ENCODE peak calls at places on chromosomes 4 and X, in seven cellular contexts. N is cardiac muscle cell, J is hepatocyte, A is neuronal stem cell, I is tibial artery, H is iPS DF 6.9, K is uterus. E is an unnamed sample.
A peak's percentile ranks its signal among the peaks of the same experiment; 100 is the strongest.

GRCh38 chrX:154457491-154458115 is 478 bp upstream of the PLXNA3 start:
- DNase-seq in N (no peak), J (peak; percentile 75), A (no peak), I (no peak), H (no peak), K (no peak), E (no peak)

GRCh38 chr4:18934197-18934596 is 912.6 kb upstream of the LCORL start:
- DNase-seq in N (no peak), J (no peak), A (no peak), I (no peak), H (no peak), K (no peak), E (peak; percentile 3)

GRCh38 chr4:56764206-56764605 is 57.3 kb downstream of the SPINK2 start:
- DNase-seq in N (no peak), J (no peak), A (no peak), I (no peak), H (no peak), K (no peak), E (no peak)

GRCh38 chr4:23333556-23333945 is 556.3 kb downstream of the PPARGC1A start:
- DNase-seq in N (peak; percentile 56), J (no peak), A (no peak), I (no peak), H (no peak), K (no peak), E (peak; percentile 94)

GRCh38 chrX:78513996-78514745 is 145.0 kb downstream of the RTL3 start:
- DNase-seq in N (no peak), J (no peak), A (no peak), I (no peak), H (no peak), K (no peak), E (no peak)

GRCh38 chr4:129623233-129623632 is 527.3 kb downstream of the C4orf33 start:
- DNase-seq in N (no peak), J (no peak), A (no peak), I (no peak), H (no peak), K (no peak), E (no peak)

GRCh38 chrX:5823861-5824260 is 404.8 kb downstream of the NLGN4X start:
- DNase-seq in N (no peak), J (no peak), A (no peak), I (no peak), H (no peak), K (no peak), E (no peak)

GRCh38 chr4:24651266-24651665 is 66.9 kb upstream of the DHX15 start:
- DNase-seq in N (no peak), J (no peak), A (no peak), I (no peak), H (no peak), K (no peak), E (peak; percentile 23)

GRCh38 chr4:180217070-180217469 is 2026.1 kb upstream of the TENM3 start:
- DNase-seq in N (no peak), J (no peak), A (no peak), I (no peak), H (no peak), K (no peak), E (no peak)

GRCh38 chr4:147599206-147599605 is 18.0 kb upstream of the TMEM184C start:
- DNase-seq in N (no peak), J (no peak), A (no peak), I (no peak), H (no peak), K (no peak), E (no peak)

GRCh38 chr4:147599764-147600163 is 17.4 kb upstream of the TMEM184C start:
- DNase-seq in N (peak; percentile 60), J (no peak), A (no peak), I (no peak), H (no peak), K (no peak), E (no peak)

GRCh38 chr4:147597561-147597960 is 19.6 kb upstream of the TMEM184C start:
- DNase-seq in N (no peak), J (no peak), A (no peak), I (no peak), H (no peak), K (no peak), E (no peak)

GRCh38 chr4:147596377-147596776 is 20.8 kb upstream of the TMEM184C start:
- DNase-seq in N (no peak), J (no peak), A (no peak), I (no peak), H (no peak), K (no peak), E (peak; percentile 39)

DNA sequence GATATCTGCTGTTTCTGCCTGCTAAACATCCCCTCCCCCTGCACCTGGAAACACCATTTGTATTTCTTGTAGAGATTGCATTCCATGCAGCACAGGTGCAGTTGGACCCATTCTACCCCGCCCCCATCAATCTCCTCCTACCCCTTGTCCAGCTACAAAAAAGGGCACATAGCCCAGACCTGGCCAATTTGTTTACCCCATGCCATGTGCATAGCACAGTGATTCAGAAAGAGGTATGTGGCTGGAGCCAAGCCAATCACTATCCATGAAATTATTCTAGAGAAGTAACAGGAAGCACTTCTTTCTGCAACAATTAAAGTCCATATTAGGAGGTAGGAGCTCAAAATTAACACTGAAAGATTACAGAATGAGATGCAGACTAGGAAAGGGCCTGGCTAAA is 20.2 kb upstream of the TMEM184C start:
- DNase-seq in N (peak; percentile 80), J (no peak), A (no peak), I (no peak), H (no peak), K (no peak), E (peak; percentile 88)
- H3K27ac ChIP-seq in N (no peak overlapping the region), J (no peak overlapping the region), A (no peak overlapping the region), I (peak overlapping the region; percentile 26), H (no peak overlapping the region), K (no peak overlapping the region), E (peak overlapping the region; percentile 54)

DNA sequence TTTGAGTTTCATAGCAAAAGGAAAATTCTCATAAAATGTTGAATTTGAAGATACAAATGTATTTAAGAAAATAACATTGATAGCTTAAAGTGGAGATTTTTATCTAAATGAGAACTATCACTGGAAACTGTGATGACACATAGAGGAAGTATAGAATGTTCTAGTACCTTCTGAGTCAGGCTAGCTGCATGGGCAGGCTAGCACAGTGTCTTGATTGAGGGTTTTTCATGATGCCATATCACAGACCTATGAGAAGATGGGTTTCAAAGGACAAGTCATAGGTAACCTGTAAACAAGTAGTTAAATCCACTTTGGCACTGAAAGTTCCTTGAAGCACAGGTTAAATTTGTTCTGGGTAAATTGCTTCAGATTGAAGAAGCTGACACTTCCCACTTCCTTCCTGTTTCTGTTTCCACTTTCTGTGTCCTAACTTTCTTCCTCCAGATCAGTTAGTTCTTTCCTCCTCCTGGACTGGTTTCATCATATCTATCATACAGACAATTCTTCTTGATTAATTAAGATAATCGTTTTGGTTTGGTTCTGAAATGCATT is 48.2 kb upstream of the CDKN2AIP start:
- DNase-seq in N (no peak), J (no peak), A (no peak), I (no peak), H (no peak), K (no peak), E (no peak)
- H3K4me1 ChIP-seq in N (peaks cover 3% of the 10 kb centered on the region), J (peaks cover 9% of the 10 kb centered on the region), A (peaks cover 3% of the 10 kb centered on the region), I (peaks cover 13% of the 10 kb centered on the region), H (no peaks in the 10 kb centered on the region), K (peaks cover 3% of the 10 kb centered on the region), E (peaks cover 3% of the 10 kb centered on the region)

GRCh38 chr4:15006416-15007024 is 4.2 kb downstream of the CPEB2 start:
- DNase-seq in N (peak; percentile 20), J (no peak), A (no peak), I (no peak), H (no peak), K (no peak), E (peak; percentile 60)
- H3K27ac ChIP-seq in N (peak overlapping the region; percentile 96), J (no peak overlapping the region), A (no peak overlapping the region), I (peak overlapping the region; percentile 100), H (no peak overlapping the region), K (peak overlapping the region; percentile 98), E (peak overlapping the region; percentile 88)

GRCh38 chr4:87882861-87883260 is 50.1 kb downstream of the MEPE start:
- DNase-seq in N (peak; percentile 4), J (no peak), A (no peak), I (no peak), H (no peak), K (no peak), E (no peak)
- H3K4me1 ChIP-seq in N (no peaks in the 10 kb centered on the region), J (peaks cover 8% of the 10 kb centered on the region), A (no peaks in the 10 kb centered on the region), I (no peaks in the 10 kb centered on the region), H (no peaks in the 10 kb centered on the region), K (no peaks in the 10 kb centered on the region), E (no peaks in the 10 kb centered on the region)

GRCh38 chr4:113645288-113645687 is 116.2 kb downstream of the CAMK2D start:
- DNase-seq in N (no peak), J (no peak), A (no peak), I (no peak), H (no peak), K (no peak), E (no peak)
- H3K27ac ChIP-seq in N (no peak overlapping the region), J (peak overlapping the region; percentile 41), A (no peak overlapping the region), I (no peak overlapping the region), H (no peak overlapping the region), K (no peak overlapping the region), E (no peak overlapping the region)

GRCh38 chr4:153507679-153508073 is 41.5 kb downstream of the TMEM131L start:
- DNase-seq in N (no peak), J (no peak), A (no peak), I (no peak), H (no peak), K (no peak), E (no peak)
- H3K4me1 ChIP-seq in N (no peaks in the 10 kb centered on the region), J (no peaks in the 10 kb centered on the region), A (no peaks in the 10 kb centered on the region), I (peaks cover 97% of the 10 kb centered on the region), H (peaks cover 1% of the 10 kb centered on the region), K (no peaks in the 10 kb centered on the region), E (peaks cover 5% of the 10 kb centered on the region)

GRCh38 chr4:8395504-8395903 is 45.0 kb downstream of the ACOX3 start:
- DNase-seq in N (no peak), J (no peak), A (no peak), I (no peak), H (no peak), K (no peak), E (no peak)
- H3K27ac ChIP-seq in N (no peak overlapping the region), J (no peak overlapping the region), A (no peak overlapping the region), I (no peak overlapping the region), H (no peak overlapping the region), K (peak overlapping the region; percentile 77), E (no peak overlapping the region)

GRCh38 chr4:85703098-85703497 is 228.1 kb downstream of the ARHGAP24 start:
- DNase-seq in N (peak; percentile 8), J (no peak), A (no peak), I (no peak), H (no peak), K (no peak), E (no peak)
- H3K4me1 ChIP-seq in N (no peaks in the 10 kb centered on the region), J (no peaks in the 10 kb centered on the region), A (peaks cover 7% of the 10 kb centered on the region), I (no peaks in the 10 kb centered on the region), H (no peaks in the 10 kb centered on the region), K (no peaks in the 10 kb centered on the region), E (no peaks in the 10 kb centered on the region)

DNA sequence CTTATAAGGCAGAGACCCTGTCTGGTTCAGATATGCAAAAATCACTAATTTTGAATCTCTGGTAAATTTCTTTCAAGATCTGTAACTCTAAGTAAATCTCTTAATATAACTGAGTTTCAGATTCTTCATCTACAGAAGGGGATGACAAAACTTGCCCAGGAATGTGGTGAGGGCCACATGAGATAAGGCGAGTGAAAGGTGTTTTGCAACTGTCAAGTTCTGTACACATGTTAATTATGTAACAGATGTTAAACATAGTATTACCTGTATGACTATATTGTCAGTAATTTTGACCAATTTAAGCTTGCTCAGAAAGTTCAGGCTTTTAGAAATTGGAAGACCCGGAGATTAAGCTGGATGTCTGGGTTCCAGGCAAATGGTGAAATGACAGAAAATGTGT is 549 bp upstream of the GLRB start:
- DNase-seq in N (no peak), J (no peak), A (no peak), I (no peak), H (no peak), K (no peak), E (no peak)
- H3K27ac ChIP-seq in N (no peak overlapping the region), J (no peak overlapping the region), A (no peak overlapping the region), I (peak overlapping the region; percentile 59), H (no peak overlapping the region), K (peak overlapping the region; percentile 39), E (no peak overlapping the region)